ENCODE peak calls at places on chromosomes 4 and X, in four cellular contexts. F is cardiac fibroblast, V is NCI-H774, G is HFFc6. M is an unnamed sample.

GRCh38 chr4:187006189-187006618 is 282.5 kb upstream of the FAT1 start:
- DNase-seq in F (peak), G (peak), V (no peak), M (no peak)

GRCh38 chr4:55124337-55125076 is 888 bp downstream of the KDR start:
- DNase-seq in G (no peak), F (peak), V (no peak), M (no peak)

GRCh38 chr4:68342139-68342538 is 7.8 kb downstream of the YTHDC1 start:
- DNase-seq in G (peak), V (no peak), F (peak), M (no peak)

GRCh38 chr4:1766336-1767057 is 26.6 kb upstream of the FGFR3 start:
- DNase-seq in V (no peak), F (no peak), G (no peak), M (no peak)

GRCh38 chr4:111136438-111136837 is 513.6 kb upstream of the PITX2 start:
- DNase-seq in G (peak), F (peak), V (no peak), M (no peak)

GRCh38 chr4:158538176-158538575 is 16.5 kb downstream of the RXFP1 start:
- DNase-seq in V (no peak), G (peak), F (peak), M (no peak)

GRCh38 chr4:75287738-75288517 is 226.3 kb downstream of the RCHY1 start:
- DNase-seq in F (no peak), V (no peak), G (no peak), M (no peak)

GRCh38 chrX:143781103-143781502 is 60.6 kb upstream of the SPANXN2 start:
- DNase-seq in F (peak), V (no peak), G (no peak), M (no peak)

GRCh38 chrX:134416106-134416505 is 43.9 kb upstream of the HPRT1 start:
- DNase-seq in G (no peak), V (no peak), F (no peak), M (no peak)

GRCh38 chr4:90745176-90745575 is 618.0 kb downstream of the CCSER1 start:
- DNase-seq in G (no peak), V (no peak), F (no peak), M (no peak)